ENCODE peak calls at places on chromosomes 4 and X, in four cellular contexts. D, T, F and Y are unnamed samples. For H3K4me1, the result is how much of the 10 kb centered on the place peaks cover.

GRCh38 chrX:23752740-23753435 is 9.8 kb upstream of the ACOT9 start:
- DNase-seq in D (no peak), T (no peak), F (no peak), Y (no peak)

GRCh38 chrX:70664726-70665125 is 220.1 kb downstream of the DLG3 start:
- DNase-seq in D (peak), T (peak), F (peak), Y (peak)

GRCh38 chrX:153665726-153666306 is 7.8 kb downstream of the PNCK start:
- DNase-seq in D (no peak), T (no peak), F (no peak), Y (no peak)

GRCh38 chrX:51614353-51614752 is 4.4 kb downstream of the CENPVL3 start:
- DNase-seq in D (peak), T (no peak), F (peak), Y (peak)

GRCh38 chr4:184385705-184386141 is 88.6 kb downstream of the IRF2 start:
- DNase-seq in D (peak), T (no peak), F (no peak), Y (peak)

GRCh38 chr4:54882616-54883015 is 224.9 kb downstream of the KIT start:
- DNase-seq in D (no peak), T (no peak), F (no peak), Y (no peak)

GRCh38 chr4:31442236-31442635 is 722.1 kb downstream of the PCDH7 start:
- DNase-seq in D (no peak), T (no peak), F (no peak), Y (no peak)

GRCh38 chrX:140439455-140439854 is 65.4 kb downstream of the SOX3 start:
- DNase-seq in D (peak), T (peak), F (no peak), Y (no peak)

GRCh38 chr4:109572154-109572553 is 12.1 kb downstream of the MCUB start:
- DNase-seq in D (no peak), T (no peak), F (no peak), Y (no peak)

GRCh38 chr4:8586246-8586645 is 6.1 kb downstream of the GPR78 start:
- DNase-seq in D (no peak), T (no peak), F (no peak), Y (no peak)

GRCh38 chrX:29665532-29665931 is 549.8 kb upstream of the MAGEB2 start:
- DNase-seq in D (no peak), T (no peak), F (no peak), Y (no peak)

GRCh38 chr4:183241322-183241640 is 78.8 kb downstream of the CLDN22 start:
- DNase-seq in D (peak), T (no peak), F (no peak), Y (peak)

GRCh38 chr4:31682796-31683195 is 962.6 kb downstream of the PCDH7 start:
- DNase-seq in D (no peak), T (no peak), F (no peak), Y (no peak)

GRCh38 chr4:4358093-4358840 is 28.6 kb upstream of the NSG1 start:
- DNase-seq in D (no peak), T (no peak), F (no peak), Y (no peak)

GRCh38 chr4:24001945-24002640 is 112.2 kb upstream of the PPARGC1A start:
- DNase-seq in D (no peak), T (no peak), F (no peak), Y (no peak)

GRCh38 chrX:109732319-109732779 is 708 bp downstream of the ACSL4 start:
- DNase-seq in D (peak), T (no peak), F (peak), Y (peak)

GRCh38 chrX:72304877-72305276 is 837 bp downstream of the CITED1 start:
- DNase-seq in D (no peak), T (peak), F (no peak), Y (no peak)

GRCh38 chr4:73843369-73843768 is 6.9 kb downstream of the CXCL6 start:
- DNase-seq in D (no peak), T (no peak), F (no peak), Y (peak)

GRCh38 chr4:14415146-14415545 is 587.1 kb upstream of the CPEB2 start:
- DNase-seq in D (peak), T (peak), F (no peak), Y (peak)

GRCh38 chr4:53654300-53654758 is 63.0 kb upstream of the LNX1 start:
- DNase-seq in D (no peak), T (no peak), F (no peak), Y (peak)

GRCh38 chr4:183960912-183961569 is 55.9 kb downstream of the STOX2 start:
- DNase-seq in D (no peak), T (no peak), F (no peak), Y (no peak)

GRCh38 chrX:30791296-30792278 is 97.5 kb downstream of the TAB3 start:
- DNase-seq in D (no peak), T (no peak), F (no peak), Y (peak)

GRCh38 chrX:113274345-113274744 is 433.7 kb upstream of the AMOT start:
- DNase-seq in D (no peak), T (no peak), F (no peak), Y (no peak)

GRCh38 chrX:119783026-119783425 is 8.4 kb downstream of the RPL39 start:
- DNase-seq in D (no peak), T (no peak), F (no peak), Y (no peak)
- H3K4me2 ChIP-seq in D (no peak), T (no peak), F (no peak), Y (no peak)

GRCh38 chr4:1855334-1856070 is 454 bp downstream of the LETM1 start:
- DNase-seq in D (peak), T (no peak), F (no peak), Y (no peak)

GRCh38 chr4:1854752-1855151 is 1.2 kb downstream of the LETM1 start:
- DNase-seq in D (no peak), T (no peak), F (no peak), Y (no peak)

GRCh38 chr4:1856920-1857699 is 1.2 kb upstream of the LETM1 start:
- DNase-seq in D (peak), T (no peak), F (no peak), Y (peak)

GRCh38 chr4:1857931-1858330 is 2.0 kb upstream of the LETM1 start:
- DNase-seq in D (no peak), T (no peak), F (no peak), Y (no peak)

GRCh38 chr4:1856071-1856919 is at the start of gene LETM1:
- DNase-seq in D (peak), T (peak), F (peak), Y (peak)
- H3K4me1 ChIP-seq in D (under half), T (under half), F (under half), Y (under half)

DNA sequence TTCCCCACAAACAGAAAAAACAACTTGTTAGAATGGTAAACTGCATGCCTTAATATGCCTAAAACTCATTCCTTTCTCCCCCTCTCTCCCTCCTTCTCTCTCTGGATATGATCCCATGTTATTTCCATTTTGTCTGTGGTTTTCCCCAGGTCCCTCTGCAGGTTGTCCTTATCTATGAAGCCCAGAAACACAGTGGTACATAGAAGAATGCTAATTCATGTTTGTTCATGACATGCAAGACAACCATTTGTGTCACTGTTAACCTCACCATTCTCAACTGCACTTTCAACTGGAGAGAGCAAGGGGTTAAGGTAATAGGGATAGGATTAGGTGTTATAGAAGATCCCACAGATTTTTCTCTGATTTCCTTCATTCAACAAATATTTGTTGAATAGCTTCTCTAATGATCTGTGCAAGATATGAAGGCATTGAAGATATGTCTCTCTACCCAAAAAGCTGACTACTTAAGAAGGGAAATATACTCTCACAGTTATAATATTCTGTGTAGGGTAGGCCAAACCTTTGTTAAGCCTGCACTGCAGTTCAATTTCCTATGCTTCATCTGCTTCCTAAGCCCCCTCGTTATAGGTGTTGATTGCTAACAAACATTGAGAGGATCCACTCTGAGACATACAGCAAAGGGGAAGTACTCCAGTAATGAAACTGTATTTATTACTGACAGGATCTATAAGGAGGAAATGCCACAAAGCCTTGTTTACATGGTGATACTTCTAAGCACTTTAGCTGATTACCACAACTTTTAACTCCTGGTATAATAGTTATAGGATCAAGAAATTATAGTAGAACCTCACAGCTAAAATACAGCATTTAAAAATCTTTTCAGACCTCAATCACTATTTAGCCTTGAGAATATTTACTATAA is 96.1 kb downstream of the FRYL start:
- DNase-seq in D (no peak), T (no peak), F (no peak), Y (no peak)
- H3K4me2 ChIP-seq in D (no peak), T (no peak), F (no peak), Y (no peak)

GRCh38 chrX:15203694-15204093 is 66.2 kb downstream of the ASB9 start:
- DNase-seq in D (no peak), T (no peak), F (no peak), Y (no peak)
- H3K4me1 ChIP-seq in D (under half), T (under half), F (under half), Y (under half)

GRCh38 chrX:274904-275475 is 6.2 kb upstream of the PLCXD1 start:
- DNase-seq in D (peak), T (peak), F (no peak), Y (no peak)
- H3K4me2 ChIP-seq in D (peak), T (peak), F (no peak), Y (no peak)

DNA sequence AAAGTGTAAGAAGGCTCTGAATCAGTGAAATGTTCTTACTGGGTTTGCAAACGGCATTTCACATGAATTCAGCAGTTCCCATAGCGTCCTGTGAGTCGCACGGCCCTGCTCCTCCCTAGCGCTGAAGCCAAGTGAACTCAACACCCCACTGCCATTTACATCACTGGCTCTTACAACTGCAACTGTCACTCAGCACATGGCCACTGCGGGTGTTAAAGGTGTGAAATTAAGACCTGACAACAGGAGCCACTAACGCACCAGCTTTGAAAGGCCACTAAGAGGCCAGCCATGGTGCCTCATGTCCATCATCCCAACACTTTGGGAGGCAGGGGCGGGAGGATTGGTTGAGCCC is 31.7 kb downstream of the RNF212 start:
- DNase-seq in D (no peak), T (no peak), F (peak), Y (no peak)
- H3K4me1 ChIP-seq in D (under half), T (under half), F (under half), Y (under half)

DNA sequence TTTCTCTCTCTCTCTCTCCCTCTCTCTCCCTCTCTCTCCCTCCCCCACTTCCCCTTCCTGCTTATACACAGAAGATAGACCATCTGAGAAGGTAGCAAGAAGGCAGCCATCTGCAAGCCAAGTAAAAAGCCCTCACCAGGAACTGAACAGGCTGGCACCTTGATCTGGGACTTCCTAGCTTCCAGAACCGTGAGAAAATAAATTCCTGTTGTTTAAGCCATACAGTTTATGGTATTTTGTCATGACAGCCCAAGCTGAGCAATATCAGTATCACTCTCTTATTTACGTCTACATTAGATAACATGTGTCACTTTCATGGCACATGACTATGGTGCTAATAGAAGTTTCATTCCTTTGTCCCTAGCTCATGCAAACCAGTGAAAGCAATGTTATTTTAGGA is 581.1 kb downstream of the INPP4B start:
- DNase-seq in D (peak), T (no peak), F (no peak), Y (no peak)
- H3K4me2 ChIP-seq in D (no peak), T (no peak), F (peak), Y (no peak)

GRCh38 chr4:2866160-2866861 is 22.7 kb downstream of the ADD1 start:
- DNase-seq in D (no peak), T (no peak), F (no peak), Y (no peak)
- H3K4me1 ChIP-seq in D (half or more), T (under half), F (under half), Y (under half)

DNA sequence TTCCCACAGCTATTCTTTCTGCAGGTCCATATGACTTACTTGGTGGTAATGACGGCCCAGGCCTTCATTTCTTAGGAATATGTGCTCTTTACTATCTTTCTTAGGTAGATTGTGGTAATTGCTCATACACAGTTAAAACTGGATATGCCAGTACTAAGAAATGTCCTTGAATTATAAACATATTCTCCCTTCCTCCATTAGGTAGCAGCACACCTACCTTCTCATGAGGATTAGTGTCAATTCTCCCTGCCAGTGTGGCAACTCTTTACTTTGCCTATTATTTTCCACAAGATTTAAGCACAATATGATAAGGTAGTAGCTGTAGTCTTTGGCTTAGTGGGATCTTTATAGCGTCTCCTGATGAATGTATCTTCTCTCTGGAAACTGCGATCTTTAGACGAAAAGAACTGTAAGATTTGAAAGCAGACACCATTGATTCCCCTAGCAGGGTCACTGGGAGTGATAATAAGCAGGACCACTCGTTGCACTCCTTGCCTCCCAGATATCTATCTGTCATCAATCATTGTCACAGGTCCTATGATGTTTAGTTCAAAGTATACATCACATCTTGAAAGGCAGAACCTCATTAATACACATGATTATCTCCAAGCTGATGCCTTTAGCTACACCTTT is 1240.7 kb downstream of the C4orf33 start:
- DNase-seq in D (peak), T (no peak), F (no peak), Y (no peak)
- H3K4me2 ChIP-seq in D (no peak), T (no peak), F (no peak), Y (no peak)

GRCh38 chr4:145098675-145099037 is 545 bp downstream of the ABCE1 start:
- DNase-seq in D (peak), T (no peak), F (peak), Y (peak)
- H3K4me1 ChIP-seq in D (under half), T (under half), F (under half), Y (under half)